ENCODE peak calls at places on chromosome 22, in five cellular contexts. One of them, this sample, is unnamed. For H3K9me2, the result is how much of the 10 kb centered on the place peaks cover.

GRCh38 chr22:24090581-24090980 is 79.5 kb downstream of the CABIN1 start:
- DNase-seq in GM23248: no peak
- DNase-seq in GM23338: no peak
- DNase-seq in OCI-LY7: no peak
- DNase-seq in PC-9: no peak
- DNase-seq in this sample: no peak

GRCh38 chr22:46636221-46637002 is 16.2 kb downstream of the GRAMD4 start:
- DNase-seq in GM23338: peak
- DNase-seq in GM23248: peak
- DNase-seq in OCI-LY7: no peak
- DNase-seq in PC-9: no peak
- DNase-seq in this sample: no peak

GRCh38 chr22:49192857-49193250 is 634.8 kb downstream of the BRD1 start:
- DNase-seq in PC-9: no peak
- DNase-seq in GM23248: no peak
- DNase-seq in OCI-LY7: no peak
- DNase-seq in GM23338: no peak
- DNase-seq in this sample: no peak

GRCh38 chr22:22983816-22984215 is 86.5 kb upstream of the GNAZ start:
- DNase-seq in GM23338: no peak
- DNase-seq in GM23248: no peak
- DNase-seq in OCI-LY7: no peak
- DNase-seq in PC-9: no peak
- DNase-seq in this sample: no peak

GRCh38 chr22:48265000-48265625 is 1502.7 kb downstream of the TBC1D22A start:
- DNase-seq in PC-9: no peak
- DNase-seq in GM23338: no peak
- DNase-seq in OCI-LY7: no peak
- DNase-seq in GM23248: no peak
- DNase-seq in this sample: no peak

GRCh38 chr22:46734830-46735453 is 3.1 kb downstream of the CERK start:
- DNase-seq in OCI-LY7: peak
- DNase-seq in PC-9: no peak
- DNase-seq in GM23248: no peak
- DNase-seq in GM23338: no peak
- DNase-seq in this sample: peak

GRCh38 chr22:23565942-23566715 is 14.0 kb downstream of the IGLL1 start:
- DNase-seq in GM23248: no peak
- DNase-seq in PC-9: no peak
- DNase-seq in GM23338: peak
- DNase-seq in OCI-LY7: no peak
- DNase-seq in this sample: no peak

GRCh38 chr22:46563381-46564083 is 26.1 kb upstream of the CELSR1 start:
- DNase-seq in PC-9: peak
- DNase-seq in OCI-LY7: peak
- DNase-seq in GM23338: peak
- DNase-seq in GM23248: peak
- DNase-seq in this sample: peak

GRCh38 chr22:44531487-44531886 is 33.5 kb upstream of the RTL6 start:
- DNase-seq in OCI-LY7: no peak
- DNase-seq in PC-9: no peak
- DNase-seq in GM23248: no peak
- DNase-seq in GM23338: no peak
- DNase-seq in this sample: no peak

GRCh38 chr22:47837703-47838102 is 1075.3 kb downstream of the TBC1D22A start:
- DNase-seq in OCI-LY7: peak
- DNase-seq in GM23338: peak
- DNase-seq in PC-9: no peak
- DNase-seq in GM23248: peak
- DNase-seq in this sample: peak

GRCh38 chr22:46068908-46069481 is 81.3 kb upstream of the PPARA start:
- DNase-seq in GM23338: no peak
- DNase-seq in OCI-LY7: peak
- DNase-seq in GM23248: peak
- DNase-seq in PC-9: peak
- DNase-seq in this sample: no peak

GRCh38 chr22:48277868-48278581 is 1515.6 kb downstream of the TBC1D22A start:
- DNase-seq in PC-9: no peak
- DNase-seq in GM23248: no peak
- DNase-seq in GM23338: no peak
- DNase-seq in OCI-LY7: no peak
- DNase-seq in this sample: no peak

GRCh38 chr22:45318168-45318557 is 8.4 kb downstream of the FAM118A start:
- DNase-seq in GM23338: peak
- DNase-seq in PC-9: no peak
- DNase-seq in GM23248: peak
- DNase-seq in OCI-LY7: peak
- DNase-seq in this sample: peak

GRCh38 chr22:46163498-46163897 is 13.2 kb downstream of the PPARA start:
- DNase-seq in PC-9: no peak
- DNase-seq in GM23338: no peak
- DNase-seq in OCI-LY7: no peak
- DNase-seq in GM23248: no peak
- DNase-seq in this sample: no peak

GRCh38 chr22:50547231-50547851 is 1.6 kb downstream of the KLHDC7B start:
- DNase-seq in OCI-LY7: no peak
- DNase-seq in GM23338: no peak
- DNase-seq in GM23248: no peak
- DNase-seq in PC-9: no peak
- DNase-seq in this sample: peak

GRCh38 chr22:19631899-19632670 is 82.2 kb upstream of the SEPTIN5 start:
- DNase-seq in GM23338: peak
- DNase-seq in PC-9: no peak
- DNase-seq in GM23248: peak
- DNase-seq in OCI-LY7: peak
- DNase-seq in this sample: peak

GRCh38 chr22:38315801-38316339 is 1.4 kb downstream of the CSNK1E start:
- DNase-seq in OCI-LY7: peak
- DNase-seq in GM23338: no peak
- DNase-seq in PC-9: no peak
- DNase-seq in GM23248: peak
- DNase-seq in this sample: peak

GRCh38 chr22:39150848-39151215 is 1.6 kb downstream of the CBX7 start:
- DNase-seq in OCI-LY7: no peak
- DNase-seq in PC-9: no peak
- DNase-seq in GM23338: no peak
- DNase-seq in GM23248: peak
- DNase-seq in this sample: no peak

GRCh38 chr22:29456211-29456671 is 17.9 kb downstream of the RFPL1 start:
- DNase-seq in GM23248: peak
- DNase-seq in GM23338: peak
- DNase-seq in PC-9: no peak
- DNase-seq in OCI-LY7: no peak
- DNase-seq in this sample: no peak

GRCh38 chr22:30036656-30037055 is 43.6 kb upstream of the HORMAD2 start:
- DNase-seq in GM23248: peak
- DNase-seq in GM23338: no peak
- DNase-seq in OCI-LY7: no peak
- DNase-seq in PC-9: peak
- DNase-seq in this sample: no peak

GRCh38 chr22:47398491-47398890 is 636.0 kb downstream of the TBC1D22A start:
- DNase-seq in PC-9: no peak
- DNase-seq in GM23248: no peak
- DNase-seq in GM23338: no peak
- DNase-seq in OCI-LY7: no peak
- DNase-seq in this sample: no peak

GRCh38 chr22:20983081-20983745 is 1.1 kb downstream of the LZTR1 start:
- DNase-seq in OCI-LY7: no peak
- DNase-seq in GM23338: no peak
- DNase-seq in GM23248: peak
- DNase-seq in PC-9: no peak
- DNase-seq in this sample: no peak

GRCh38 chr22:20988573-20989322 is 6.7 kb downstream of the LZTR1 start:
- DNase-seq in GM23338: peak
- DNase-seq in GM23248: no peak
- DNase-seq in OCI-LY7: no peak
- DNase-seq in PC-9: no peak
- DNase-seq in this sample: no peak

GRCh38 chr22:20985720-20986119 is 3.6 kb downstream of the LZTR1 start:
- DNase-seq in PC-9: no peak
- DNase-seq in GM23248: no peak
- DNase-seq in OCI-LY7: no peak
- DNase-seq in GM23338: no peak
- DNase-seq in this sample: no peak

GRCh38 chr22:20987375-20987774 is 5.3 kb downstream of the LZTR1 start:
- DNase-seq in PC-9: no peak
- DNase-seq in GM23338: no peak
- DNase-seq in GM23248: no peak
- DNase-seq in OCI-LY7: no peak
- DNase-seq in this sample: no peak

GRCh38 chr22:20986365-20986764 is 4.3 kb downstream of the LZTR1 start:
- DNase-seq in GM23338: no peak
- DNase-seq in PC-9: no peak
- DNase-seq in OCI-LY7: no peak
- DNase-seq in GM23248: no peak
- DNase-seq in this sample: no peak
- H3K9me2 ChIP-seq in GM23338: under half
- H3K9me2 ChIP-seq in PC-9: under half
- H3K9me2 ChIP-seq in OCI-LY7: under half
- H3K9me2 ChIP-seq in GM23248: under half
- H3K9me2 ChIP-seq in this sample: under half

DNA sequence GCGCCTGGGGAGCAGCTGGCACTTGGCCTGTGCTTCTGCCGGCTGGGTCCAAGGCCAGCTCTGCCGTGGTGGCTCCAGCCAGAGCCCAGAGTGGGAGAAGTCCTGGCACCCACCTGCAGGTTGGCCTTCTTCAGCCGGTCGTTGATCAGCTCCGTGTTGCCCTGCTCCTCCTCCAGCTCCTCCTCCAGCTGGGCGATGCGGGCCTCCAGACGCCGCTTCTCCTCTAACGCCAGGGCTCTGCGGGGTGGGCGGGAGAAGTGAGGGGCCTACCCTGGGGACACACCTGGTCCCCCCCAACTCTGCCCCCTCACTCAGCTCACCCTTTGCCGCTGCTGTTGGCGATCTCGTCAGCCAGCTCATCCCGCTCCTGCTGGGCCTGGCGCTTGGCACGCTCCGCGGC is 32.6 kb downstream of the APOL1 start:
- DNase-seq in PC-9: no peak
- DNase-seq in GM23248: no peak
- DNase-seq in OCI-LY7: no peak
- DNase-seq in GM23338: no peak
- DNase-seq in this sample: no peak
- H3K27ac ChIP-seq in PC-9: no peak
- H3K27ac ChIP-seq in GM23248: no peak
- H3K27ac ChIP-seq in OCI-LY7: no peak
- H3K27ac ChIP-seq in GM23338: no peak
- H3K27ac ChIP-seq in this sample: no peak

DNA sequence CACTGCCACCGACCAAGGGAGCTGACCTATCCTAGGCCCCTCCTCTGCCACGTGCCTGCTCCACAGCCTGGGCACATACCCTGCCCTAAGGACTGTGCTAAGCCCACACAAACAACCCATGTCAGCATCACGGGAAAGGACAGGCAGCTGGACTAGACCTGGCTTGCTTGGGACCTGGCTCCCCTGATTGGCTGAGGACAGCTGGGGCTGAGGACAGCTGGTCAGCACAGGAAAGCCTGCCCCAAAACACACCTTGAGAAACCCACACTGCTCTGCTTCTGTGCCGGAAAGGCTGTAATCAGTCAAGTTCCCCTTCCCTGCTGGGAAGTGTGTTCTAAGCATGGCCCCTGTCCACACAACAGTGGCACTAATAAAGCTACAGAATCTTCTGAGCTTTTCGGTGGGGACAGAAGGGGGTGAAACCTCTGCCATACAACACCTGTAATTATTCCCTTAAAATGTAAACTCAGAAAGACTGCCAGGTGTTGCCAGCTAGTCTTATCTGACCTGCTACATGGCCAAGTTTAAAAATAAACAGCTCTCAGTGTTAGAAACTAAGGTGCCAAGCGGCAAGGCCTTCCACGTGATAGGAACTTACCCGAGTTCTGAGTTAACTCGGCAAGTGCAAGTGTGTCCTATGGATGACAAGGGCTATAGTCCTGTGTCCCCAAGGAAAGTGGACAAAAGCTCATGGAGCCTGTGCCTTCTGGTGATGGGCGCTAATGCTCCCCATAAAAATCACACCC is 35.7 kb upstream of the ARFGAP3 start:
- DNase-seq in GM23248: no peak
- DNase-seq in OCI-LY7: no peak
- DNase-seq in GM23338: no peak
- DNase-seq in PC-9: no peak
- DNase-seq in this sample: no peak
- H3K4me2 ChIP-seq in GM23248: no peak
- H3K4me2 ChIP-seq in OCI-LY7: no peak
- H3K4me2 ChIP-seq in GM23338: no peak
- H3K4me2 ChIP-seq in PC-9: no peak
- H3K4me2 ChIP-seq in this sample: no peak

DNA sequence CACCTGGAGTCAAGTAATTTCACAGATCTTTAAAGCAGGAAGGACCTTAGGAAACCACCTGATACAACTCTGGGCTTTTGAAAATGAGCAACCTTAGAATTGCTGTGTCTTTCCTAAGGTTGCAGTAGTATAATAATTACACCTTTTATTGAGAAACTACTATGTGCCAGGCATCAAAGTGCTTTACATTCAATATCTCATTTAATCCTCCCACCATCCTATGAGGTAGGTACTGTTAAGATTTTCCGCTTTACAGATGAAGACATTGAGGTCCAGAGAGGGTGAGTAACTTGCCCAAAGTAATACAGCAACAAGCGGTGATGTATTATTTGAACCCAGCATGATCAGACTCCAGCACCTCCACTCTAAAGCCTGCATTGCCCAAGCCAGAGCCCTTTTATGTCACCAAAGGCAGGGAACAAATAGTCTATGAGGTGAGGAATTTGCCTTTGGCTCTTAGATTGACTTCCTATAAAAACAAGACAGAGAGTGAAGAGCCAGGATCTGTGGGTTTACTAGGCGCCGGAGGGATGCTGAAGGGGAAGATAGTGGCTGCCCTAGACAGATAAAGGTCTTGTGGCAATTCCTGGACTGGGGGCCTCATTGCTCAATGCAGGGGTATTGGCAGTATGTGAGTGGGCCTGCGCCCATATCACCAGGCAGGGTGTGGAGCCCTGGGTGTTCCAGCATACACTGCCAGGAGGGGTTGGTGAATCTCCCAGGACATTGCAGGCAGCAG is 157.1 kb downstream of the FBXO7 start:
- DNase-seq in GM23248: no peak
- DNase-seq in OCI-LY7: no peak
- DNase-seq in GM23338: no peak
- DNase-seq in PC-9: no peak
- DNase-seq in this sample: no peak
- H3K9me2 ChIP-seq in GM23248: under half
- H3K9me2 ChIP-seq in OCI-LY7: under half
- H3K9me2 ChIP-seq in GM23338: under half
- H3K9me2 ChIP-seq in PC-9: under half
- H3K9me2 ChIP-seq in this sample: under half

This sample was measured in Karpas-422.